ENCODE peak calls at places on chromosome 1, in five cellular contexts. One of them, this sample, is unnamed.
A peak's percentile ranks its signal among the peaks of the same experiment; 100 is the strongest.

GRCh38 chr1:159218846-159219636 is 14.4 kb downstream of the ACKR1 start:
- DNase-seq in effector memory CD8-positive, alpha-beta T cell: no peak
- DNase-seq in IMR-90: no peak
- DNase-seq in AG10803: no peak
- DNase-seq in frontal cortex: no peak
- DNase-seq in this sample: no peak

GRCh38 chr1:220012259-220012658 is 34.0 kb downstream of the EPRS1 start:
- DNase-seq in AG10803: peak; percentile 45
- DNase-seq in IMR-90: peak; percentile 10
- DNase-seq in frontal cortex: no peak
- DNase-seq in effector memory CD8-positive, alpha-beta T cell: no peak
- DNase-seq in this sample: no peak

GRCh38 chr1:225699336-225699735 is 46.4 kb upstream of the ENAH start:
- DNase-seq in effector memory CD8-positive, alpha-beta T cell: no peak
- DNase-seq in IMR-90: no peak
- DNase-seq in frontal cortex: no peak
- DNase-seq in AG10803: no peak
- DNase-seq in this sample: no peak

GRCh38 chr1:5640845-5641244 is 351.4 kb downstream of the NPHP4 start:
- DNase-seq in frontal cortex: no peak
- DNase-seq in AG10803: no peak
- DNase-seq in effector memory CD8-positive, alpha-beta T cell: peak; percentile 6
- DNase-seq in IMR-90: no peak
- DNase-seq in this sample: no peak

GRCh38 chr1:42420911-42421585 is 34.8 kb downstream of the ZMYND12 start:
- DNase-seq in effector memory CD8-positive, alpha-beta T cell: no peak
- DNase-seq in AG10803: peak; percentile 97
- DNase-seq in IMR-90: peak; percentile 79
- DNase-seq in frontal cortex: peak; percentile 28
- DNase-seq in this sample: peak; percentile 19

GRCh38 chr1:184486761-184487445 is 100.1 kb downstream of the C1orf21 start:
- DNase-seq in AG10803: no peak
- DNase-seq in effector memory CD8-positive, alpha-beta T cell: no peak
- DNase-seq in IMR-90: no peak
- DNase-seq in frontal cortex: no peak
- DNase-seq in this sample: no peak

GRCh38 chr1:38919075-38919474 is 22.6 kb downstream of the RHBDL2 start:
- DNase-seq in AG10803: peak; percentile 21
- DNase-seq in IMR-90: no peak
- DNase-seq in frontal cortex: no peak
- DNase-seq in effector memory CD8-positive, alpha-beta T cell: no peak
- DNase-seq in this sample: peak; percentile 56

GRCh38 chr1:109906160-109906838 is 4.3 kb upstream of the CSF1 start:
- DNase-seq in AG10803: no peak
- DNase-seq in effector memory CD8-positive, alpha-beta T cell: peak; percentile 43
- DNase-seq in IMR-90: no peak
- DNase-seq in frontal cortex: no peak
- DNase-seq in this sample: no peak

This sample was measured in psoas muscle.